ENCODE peak calls at places on chromosomes 1 and 21, in ten cellular contexts. W is body of pancreas; Z is mammary epithelial cell; O is lung; B is mesendoderm; A is upper lobe of right lung; J is IMR-90; Q is stomach; F is effector memory CD4-positive, alpha-beta T cell; D is aorta. P is an unnamed sample.

GRCh38 chr1:67582625-67583461 is 102.2 kb upstream of the GADD45A start:
- DNase-seq in F (no peak), O (no peak), D (no peak), B (no peak), Q (no peak), Z (no peak), J (peak; percentile 11), A (no peak), W (no peak), P (no peak)

GRCh38 chr1:219580019-219580676 is 32.8 kb downstream of the ZC3H11B start:
- DNase-seq in Z (no peak), F (no peak), B (peak; percentile 36), A (no peak), D (no peak), Q (no peak), W (no peak), O (no peak), J (peak; percentile 10), P (no peak)

GRCh38 chr1:194990483-194990882 is 1617.8 kb downstream of the KCNT2 start:
- DNase-seq in J (no peak), A (no peak), W (no peak), B (no peak), D (no peak), O (no peak), F (no peak), Q (no peak), Z (no peak), P (no peak)

GRCh38 chr21:21101911-21102310 is 103.7 kb downstream of the NCAM2 start:
- DNase-seq in Z (no peak), F (no peak), D (no peak), A (no peak), B (peak; percentile 79), O (no peak), J (peak; percentile 85), W (no peak), Q (no peak), P (peak; percentile 23)

GRCh38 chr21:39125752-39126485 is 57.3 kb downstream of the PSMG1 start:
- DNase-seq in W (peak; percentile 23), Q (peak; percentile 55), D (no peak), J (peak; percentile 78), A (no peak), B (peak; percentile 93), Z (peak; percentile 62), F (no peak), O (peak; percentile 58), P (peak; percentile 25)

GRCh38 chr1:180267761-180268555 is 37.9 kb downstream of the LHX4 start:
- DNase-seq in O (no peak), A (no peak), Z (no peak), B (no peak), F (no peak), J (no peak), Q (no peak), W (no peak), D (peak; percentile 23), P (no peak)

GRCh38 chr1:93504247-93505033 is 56.5 kb downstream of the FNBP1L start:
- DNase-seq in A (no peak), F (no peak), D (no peak), O (no peak), Q (no peak), B (peak; percentile 73), J (no peak), W (no peak), Z (no peak), P (no peak)

GRCh38 chr1:64038965-64039926 is 164.2 kb upstream of the UBE2U start:
- DNase-seq in O (peak; percentile 57), A (no peak), J (peak; percentile 100), Q (peak; percentile 36), D (no peak), B (no peak), F (no peak), Z (peak; percentile 100), W (peak; percentile 27), P (peak; percentile 19)

GRCh38 chr1:162538815-162539431 is 22.6 kb upstream of the UAP1 start:
- DNase-seq in A (no peak), J (peak; percentile 94), D (no peak), W (no peak), F (no peak), Q (no peak), O (no peak), Z (peak; percentile 93), B (peak; percentile 7), P (no peak)
- H3K4me3 ChIP-seq in A (no peak overlapping the region), J (no peak overlapping the region), D (no peak overlapping the region), W (no peak overlapping the region), F (no peak overlapping the region), Q (no peak overlapping the region), O (no peak overlapping the region), Z (no peak overlapping the region), B (no peak overlapping the region), P (no peak overlapping the region)

GRCh38 chr1:12275370-12275769 is 45.5 kb downstream of the VPS13D start:
- DNase-seq in Q (peak; percentile 30), W (peak; percentile 38), D (peak; percentile 84), Z (no peak), A (peak; percentile 70), J (no peak), O (no peak), F (peak; percentile 2), B (peak; percentile 40), P (peak; percentile 73)

GRCh38 chr1:12276225-12276624 is 46.4 kb downstream of the VPS13D start:
- DNase-seq in A (no peak), Z (peak; percentile 19), D (no peak), Q (peak; percentile 35), F (peak; percentile 13), B (peak; percentile 78), O (no peak), J (peak; percentile 51), W (peak; percentile 17), P (no peak)

GRCh38 chr1:12271033-12271432 is 41.2 kb downstream of the VPS13D start:
- DNase-seq in D (no peak), W (no peak), F (no peak), A (no peak), Z (no peak), J (no peak), Q (no peak), O (no peak), B (no peak), P (no peak)

GRCh38 chr1:12272770-12273169 is 42.9 kb downstream of the VPS13D start:
- DNase-seq in O (no peak), J (no peak), Z (no peak), A (no peak), Q (no peak), W (no peak), B (no peak), F (no peak), D (no peak), P (no peak)
- H3K36me3 ChIP-seq in O (peaks cover 50% of the 10 kb centered on the region), J (peaks cover 42% of the 10 kb centered on the region), Z (peaks cover 37% of the 10 kb centered on the region), A (peaks cover 96% of the 10 kb centered on the region), Q (peaks cover 77% of the 10 kb centered on the region), W (peaks cover 10% of the 10 kb centered on the region), B (peaks cover 6% of the 10 kb centered on the region), F (peaks cover 69% of the 10 kb centered on the region), D (peaks cover 10% of the 10 kb centered on the region), P (peaks cover 37% of the 10 kb centered on the region)

GRCh38 chr1:159915571-159916239 is 9.6 kb downstream of the TAGLN2 start:
- DNase-seq in Q (no peak), F (no peak), D (peak; percentile 16), A (peak; percentile 18), Z (no peak), J (no peak), B (peak; percentile 96), W (no peak), O (no peak), P (peak; percentile 48)
- H3K4me3 ChIP-seq in Q (no peak overlapping the region), F (no peak overlapping the region), D (no peak overlapping the region), A (no peak overlapping the region), Z (no peak overlapping the region), J (no peak overlapping the region), B (no peak overlapping the region), W (no peak overlapping the region), O (no peak overlapping the region), P (no peak overlapping the region)

DNA sequence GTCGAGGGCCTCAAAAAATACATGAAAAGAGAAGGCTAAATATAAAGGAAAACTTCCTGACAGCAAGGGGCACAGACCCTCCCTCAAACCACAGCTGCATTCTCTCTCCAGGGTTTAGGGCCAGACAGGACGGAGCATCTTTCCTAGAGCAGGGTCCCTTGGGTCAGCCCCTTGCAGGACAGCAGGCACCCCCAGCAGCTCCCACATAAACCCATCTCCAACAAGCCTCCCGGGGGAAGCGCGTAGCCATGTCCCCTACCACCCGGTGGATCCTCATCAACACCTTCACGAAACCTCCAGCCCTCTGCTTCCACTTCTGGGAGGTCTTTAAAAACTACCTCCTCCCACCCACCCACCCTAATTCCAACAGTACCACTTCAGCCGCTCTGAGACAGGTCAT is 59.5 kb downstream of the CD46 start:
- DNase-seq in Q (no peak), J (no peak), Z (no peak), F (no peak), W (no peak), B (no peak), A (no peak), D (no peak), O (peak; percentile 24), P (no peak)
- H3K36me3 ChIP-seq in Q (peaks cover 80% of the 10 kb centered on the region), J (peaks cover 14% of the 10 kb centered on the region), Z (peaks cover 10% of the 10 kb centered on the region), F (peaks cover 82% of the 10 kb centered on the region), W (no peaks in the 10 kb centered on the region), B (no peaks in the 10 kb centered on the region), A (peaks cover 98% of the 10 kb centered on the region), D (peaks cover 2% of the 10 kb centered on the region), O (peaks cover 50% of the 10 kb centered on the region), P (peaks cover 36% of the 10 kb centered on the region)

DNA sequence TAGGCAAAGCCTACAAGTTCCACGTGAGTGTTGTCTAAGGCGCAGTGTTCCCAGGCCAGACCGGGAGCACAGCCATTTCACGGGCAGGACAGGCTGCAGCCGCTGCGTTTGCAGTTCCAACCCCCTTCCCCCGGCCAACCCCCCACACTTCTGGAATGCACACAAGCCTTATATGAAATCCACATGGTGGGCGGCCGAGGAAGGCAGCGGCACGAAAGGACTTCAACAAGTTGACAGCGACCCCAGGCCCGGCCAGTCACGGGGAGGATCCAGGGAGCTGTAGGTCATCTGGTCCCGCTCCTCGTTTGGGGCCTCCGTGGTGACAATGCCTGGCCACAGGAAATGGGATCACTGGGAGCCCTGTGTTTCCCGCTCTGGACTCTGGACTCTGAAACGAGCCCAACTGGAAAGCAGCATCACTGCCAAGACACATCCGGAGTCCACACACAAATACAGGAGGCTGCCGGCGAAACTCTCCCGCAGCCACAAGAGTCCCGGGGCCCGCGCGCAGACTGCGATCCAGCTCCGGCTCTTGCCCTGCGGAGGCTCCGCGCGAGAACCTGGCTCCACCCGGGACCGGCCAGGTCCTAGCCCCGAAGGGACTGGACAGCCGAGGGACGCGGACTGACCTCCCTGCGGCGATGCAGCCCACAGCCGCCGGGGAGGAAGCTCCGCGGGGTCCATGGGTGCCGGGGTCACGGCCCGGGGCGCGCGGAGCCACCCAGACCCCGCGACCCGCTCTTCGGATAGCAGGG is 794 bp downstream of the NID1 start:
- DNase-seq in Z (peak; percentile 53), O (peak; percentile 36), J (peak; percentile 63), W (peak; percentile 56), A (peak; percentile 72), Q (peak; percentile 64), B (peak; percentile 56), D (peak; percentile 85), F (no peak), P (peak; percentile 69)
- H3K4me3 ChIP-seq in Z (peak overlapping the region; percentile 55), O (peak overlapping the region; percentile 49), J (peak overlapping the region; percentile 78), W (peak overlapping the region; percentile 22), A (peak overlapping the region; percentile 74), Q (peak overlapping the region; percentile 90), B (peak overlapping the region; percentile 58), D (peak overlapping the region; percentile 33), F (peak overlapping the region; percentile 73), P (peak overlapping the region; percentile 85)

GRCh38 chr1:226072347-226072746 is 9.8 kb downstream of the H3-3A start:
- DNase-seq in D (no peak), Q (no peak), F (no peak), W (no peak), A (no peak), O (no peak), Z (no peak), J (no peak), B (no peak), P (no peak)
- H3K36me3 ChIP-seq in D (no peaks in the 10 kb centered on the region), Q (peaks cover 43% of the 10 kb centered on the region), F (peaks cover 55% of the 10 kb centered on the region), W (no peaks in the 10 kb centered on the region), A (peaks cover 72% of the 10 kb centered on the region), O (peaks cover 7% of the 10 kb centered on the region), Z (peaks cover 30% of the 10 kb centered on the region), J (peaks cover 24% of the 10 kb centered on the region), B (peaks cover 4% of the 10 kb centered on the region), P (peaks cover 59% of the 10 kb centered on the region)

P was measured in HAP-1.